ENCODE peak calls at places on chromosome 13, in eight cellular contexts. D, J, K, M, H, Y, G and N are unnamed samples.

GRCh38 chr13:22253107-22253506 is 582.2 kb downstream of the FGF9 start:
- DNase-seq in D (no peak), J (no peak), K (no peak), M (no peak), H (no peak), Y (no peak), G (no peak), N (no peak)

GRCh38 chr13:95604534-95604915 is 40.0 kb downstream of the DZIP1 start:
- DNase-seq in D (peak; percentile 18), J (no peak), K (no peak), M (no peak), H (no peak), Y (no peak), G (peak; percentile 10), N (no peak)

GRCh38 chr13:80001510-80001842 is 339.4 kb downstream of the SPRY2 start:
- DNase-seq in D (no peak), J (no peak), K (no peak), M (no peak), H (no peak), Y (no peak), G (no peak), N (no peak)

GRCh38 chr13:84684804-84685203 is 802.5 kb upstream of the SLITRK1 start:
- DNase-seq in D (peak; percentile 1), J (no peak), K (no peak), M (no peak), H (no peak), Y (no peak), G (no peak), N (no peak)

GRCh38 chr13:97448503-97449251 is 14.7 kb downstream of the RAP2A start:
- DNase-seq in D (no peak), J (peak; percentile 27), K (no peak), M (no peak), H (no peak), Y (no peak), G (no peak), N (no peak)

GRCh38 chr13:80047406-80047805 is 293.5 kb downstream of the SPRY2 start:
- DNase-seq in D (peak; percentile 69), J (no peak), K (no peak), M (no peak), H (no peak), Y (no peak), G (peak; percentile 60), N (no peak)

GRCh38 chr13:33723365-33723764 is 94.6 kb upstream of the RFC3 start:
- DNase-seq in D (no peak), J (no peak), K (no peak), M (no peak), H (no peak), Y (no peak), G (no peak), N (no peak)

GRCh38 chr13:48500652-48501197 is 32.2 kb downstream of the RCBTB2 start:
- DNase-seq in D (peak; percentile 96), J (no peak), K (no peak), M (peak; percentile 63), H (no peak), Y (no peak), G (peak; percentile 61), N (no peak)

GRCh38 chr13:35976126-35976525 is 155.1 kb downstream of the DCLK1 start:
- DNase-seq in D (no peak), J (no peak), K (no peak), M (no peak), H (no peak), Y (no peak), G (no peak), N (no peak)

GRCh38 chr13:20519887-20520286 is 5.8 kb downstream of the CRYL1 start:
- DNase-seq in D (no peak), J (no peak), K (no peak), M (no peak), H (no peak), Y (no peak), G (no peak), N (no peak)

GRCh38 chr13:104779311-104779710 is 1713.1 kb upstream of the SLC10A2 start:
- DNase-seq in D (peak; percentile 64), J (peak; percentile 21), K (no peak), M (no peak), H (no peak), Y (no peak), G (peak; percentile 26), N (no peak)

GRCh38 chr13:96662036-96662435 is 332.2 kb downstream of the OXGR1 start:
- DNase-seq in D (no peak), J (no peak), K (no peak), M (no peak), H (no peak), Y (no peak), G (no peak), N (no peak)

GRCh38 chr13:39684531-39685137 is 29.2 kb downstream of the COG6 start:
- DNase-seq in D (peak; percentile 65), J (peak; percentile 64), K (peak; percentile 62), M (peak; percentile 73), H (no peak), Y (peak; percentile 26), G (no peak), N (no peak)

GRCh38 chr13:96792736-96793444 is 201.4 kb downstream of the OXGR1 start:
- DNase-seq in D (no peak), J (no peak), K (peak; percentile 23), M (no peak), H (no peak), Y (no peak), G (no peak), N (no peak)

GRCh38 chr13:74511523-74511922 is 377.3 kb upstream of the KLF12 start:
- DNase-seq in D (no peak), J (no peak), K (no peak), M (no peak), H (no peak), Y (no peak), G (no peak), N (no peak)

GRCh38 chr13:109790951-109791605 is 4.7 kb upstream of the IRS2 start:
- DNase-seq in D (peak; percentile 41), J (peak; percentile 55), K (peak; percentile 52), M (peak; percentile 84), H (no peak), Y (peak; percentile 28), G (peak; percentile 35), N (peak; percentile 61)

GRCh38 chr13:32894589-32895001 is 121.6 kb upstream of the KL start:
- DNase-seq in D (peak; percentile 74), J (no peak), K (no peak), M (no peak), H (no peak), Y (no peak), G (peak; percentile 28), N (no peak)

GRCh38 chr13:97434417-97435296 is 688 bp downstream of the RAP2A start:
- DNase-seq in D (peak; percentile 20), J (no peak), K (peak; percentile 71), M (peak; percentile 39), H (peak; percentile 82), Y (peak; percentile 41), G (peak; percentile 34), N (peak; percentile 67)

GRCh38 chr13:89113744-89114143 is 1442.6 kb downstream of the SLITRK5 start:
- DNase-seq in D (no peak), J (peak; percentile 63), K (no peak), M (no peak), H (no peak), Y (no peak), G (no peak), N (no peak)

GRCh38 chr13:40149611-40150283 is 494.3 kb downstream of the COG6 start:
- DNase-seq in D (peak; percentile 53), J (no peak), K (no peak), M (peak; percentile 17), H (no peak), Y (no peak), G (peak; percentile 86), N (no peak)

GRCh38 chr13:32314968-32315254 is 252 bp downstream of the ZAR1L start:
- DNase-seq in D (peak; percentile 44), J (peak; percentile 55), K (peak; percentile 19), M (peak; percentile 73), H (no peak), Y (peak; percentile 80), G (peak; percentile 34), N (peak; percentile 25)

GRCh38 chr13:52739468-52740071 is at the start of gene CNMD:
- DNase-seq in D (no peak), J (peak; percentile 50), K (peak; percentile 5), M (no peak), H (peak; percentile 40), Y (no peak), G (no peak), N (no peak)

GRCh38 chr13:52743988-52744387 is 4.4 kb upstream of the CNMD start:
- DNase-seq in D (no peak), J (no peak), K (no peak), M (peak; percentile 21), H (no peak), Y (no peak), G (no peak), N (no peak)

GRCh38 chr13:52746141-52746540 is 6.5 kb upstream of the CNMD start:
- DNase-seq in D (no peak), J (no peak), K (no peak), M (no peak), H (no peak), Y (no peak), G (no peak), N (no peak)

GRCh38 chr13:52744842-52745241 is 5.2 kb upstream of the CNMD start:
- DNase-seq in D (no peak), J (no peak), K (no peak), M (no peak), H (no peak), Y (no peak), G (no peak), N (peak; percentile 14)

DNA sequence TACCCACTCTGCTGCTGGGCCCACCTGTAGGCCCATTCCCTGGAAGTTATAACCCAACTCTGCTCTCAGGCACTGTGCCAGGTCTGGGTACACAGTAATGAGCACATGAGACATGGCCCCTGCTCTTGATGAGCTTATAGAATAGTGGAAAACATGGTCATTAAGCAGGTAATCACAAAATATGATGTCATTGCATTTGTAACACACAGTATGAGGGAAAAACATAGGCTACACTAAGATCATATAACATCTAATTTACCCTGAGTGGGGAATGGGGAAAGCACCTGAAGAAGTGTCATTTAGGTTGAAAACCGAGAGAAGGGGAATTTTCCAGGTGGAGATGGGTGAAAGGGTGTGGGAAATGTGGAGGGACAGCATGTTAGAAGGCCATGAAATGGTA is 3.9 kb upstream of the CNMD start:
- DNase-seq in D (no peak), J (no peak), K (no peak), M (no peak), H (no peak), Y (no peak), G (no peak), N (no peak)
- H3K27me3 ChIP-seq in D (peaks cover 23% of the 10 kb centered on the region), J (peaks cover 20% of the 10 kb centered on the region), K (peaks cover 39% of the 10 kb centered on the region), M (peaks cover 20% of the 10 kb centered on the region), H (no peaks in the 10 kb centered on the region), Y (peaks cover 8% of the 10 kb centered on the region), G (peaks cover 19% of the 10 kb centered on the region), N (no peaks in the 10 kb centered on the region)

GRCh38 chr13:44159633-44160279 is 213.9 kb upstream of the SERP2 start:
- DNase-seq in D (no peak), J (no peak), K (no peak), M (no peak), H (no peak), Y (no peak), G (no peak), N (no peak)
- H3K27ac ChIP-seq in D (no peak overlapping the region), J (no peak overlapping the region), K (no peak overlapping the region), M (no peak overlapping the region), H (no peak overlapping the region), Y (no peak overlapping the region), G (no peak overlapping the region), N (no peak overlapping the region)

GRCh38 chr13:99542788-99543406 is 41.6 kb downstream of the TM9SF2 start:
- DNase-seq in D (no peak), J (no peak), K (no peak), M (no peak), H (no peak), Y (peak; percentile 18), G (no peak), N (no peak)
- H3K4me3 ChIP-seq in D (no peak overlapping the region), J (no peak overlapping the region), K (no peak overlapping the region), M (no peak overlapping the region), H (no peak overlapping the region), Y (peak overlapping the region; percentile 41), G (no peak overlapping the region), N (no peak overlapping the region)

GRCh38 chr13:43293008-43293407 is 269.6 kb downstream of the DNAJC15 start:
- DNase-seq in D (no peak), J (no peak), K (no peak), M (no peak), H (no peak), Y (no peak), G (no peak), N (no peak)
- H3K27me3 ChIP-seq in D (no peaks in the 10 kb centered on the region), J (no peaks in the 10 kb centered on the region), K (no peaks in the 10 kb centered on the region), M (no peaks in the 10 kb centered on the region), H (no peaks in the 10 kb centered on the region), Y (no peaks in the 10 kb centered on the region), G (no peaks in the 10 kb centered on the region), N (no peaks in the 10 kb centered on the region)